ENCODE peak calls at places on chromosomes 11 and 22, in six cellular contexts. One of them, this sample, is unnamed.

GRCh38 chr22:25403752-25404471 is 160.6 kb upstream of the GRK3 start:
- DNase-seq in nephron progenitor cell: peak
- DNase-seq in KG1: no peak
- DNase-seq in midbrain: peak
- DNase-seq in AG09309: peak
- DNase-seq in activated CD4-positive, alpha-beta memory T cell treated with anti-CD3 and anti-CD28 coated beads for 36 hours: no peak
- DNase-seq in this sample: no peak

GRCh38 chr22:41762980-41763779 is 37.3 kb upstream of the CCDC134 start:
- DNase-seq in midbrain: no peak
- DNase-seq in AG09309: no peak
- DNase-seq in nephron progenitor cell: peak
- DNase-seq in KG1: no peak
- DNase-seq in activated CD4-positive, alpha-beta memory T cell treated with anti-CD3 and anti-CD28 coated beads for 36 hours: peak
- DNase-seq in this sample: no peak

GRCh38 chr11:62806611-62807121 is 1.4 kb upstream of the NXF1 start:
- DNase-seq in activated CD4-positive, alpha-beta memory T cell treated with anti-CD3 and anti-CD28 coated beads for 36 hours: no peak
- DNase-seq in midbrain: no peak
- DNase-seq in AG09309: no peak
- DNase-seq in nephron progenitor cell: no peak
- DNase-seq in KG1: no peak
- DNase-seq in this sample: no peak

GRCh38 chr11:16527525-16528246 is 171.3 kb upstream of the SOX6 start:
- DNase-seq in nephron progenitor cell: no peak
- DNase-seq in AG09309: no peak
- DNase-seq in midbrain: no peak
- DNase-seq in KG1: no peak
- DNase-seq in activated CD4-positive, alpha-beta memory T cell treated with anti-CD3 and anti-CD28 coated beads for 36 hours: no peak
- DNase-seq in this sample: no peak

GRCh38 chr22:45997077-45997774 is 20.3 kb upstream of the WNT7B start:
- DNase-seq in activated CD4-positive, alpha-beta memory T cell treated with anti-CD3 and anti-CD28 coated beads for 36 hours: no peak
- DNase-seq in nephron progenitor cell: peak
- DNase-seq in AG09309: peak
- DNase-seq in KG1: no peak
- DNase-seq in midbrain: peak
- DNase-seq in this sample: peak

GRCh38 chr11:131663403-131664200 is 293.2 kb downstream of the NTM start:
- DNase-seq in nephron progenitor cell: no peak
- DNase-seq in KG1: no peak
- DNase-seq in midbrain: peak
- DNase-seq in AG09309: no peak
- DNase-seq in activated CD4-positive, alpha-beta memory T cell treated with anti-CD3 and anti-CD28 coated beads for 36 hours: no peak
- DNase-seq in this sample: no peak

GRCh38 chr22:33427461-33427860 is 369.3 kb upstream of the SYN3 start:
- DNase-seq in AG09309: no peak
- DNase-seq in midbrain: no peak
- DNase-seq in nephron progenitor cell: no peak
- DNase-seq in KG1: no peak
- DNase-seq in activated CD4-positive, alpha-beta memory T cell treated with anti-CD3 and anti-CD28 coated beads for 36 hours: no peak
- DNase-seq in this sample: no peak

GRCh38 chr22:23305922-23306374 is 125.6 kb downstream of the BCR start:
- DNase-seq in nephron progenitor cell: no peak
- DNase-seq in midbrain: peak
- DNase-seq in AG09309: peak
- DNase-seq in KG1: no peak
- DNase-seq in activated CD4-positive, alpha-beta memory T cell treated with anti-CD3 and anti-CD28 coated beads for 36 hours: no peak
- DNase-seq in this sample: no peak

GRCh38 chr22:28148816-28149465 is 229.9 kb upstream of the PITPNB start:
- DNase-seq in nephron progenitor cell: no peak
- DNase-seq in AG09309: no peak
- DNase-seq in activated CD4-positive, alpha-beta memory T cell treated with anti-CD3 and anti-CD28 coated beads for 36 hours: no peak
- DNase-seq in midbrain: no peak
- DNase-seq in KG1: no peak
- DNase-seq in this sample: no peak

GRCh38 chr11:35102267-35102666 is 36.7 kb upstream of the CD44 start:
- DNase-seq in midbrain: no peak
- DNase-seq in nephron progenitor cell: no peak
- DNase-seq in KG1: no peak
- DNase-seq in AG09309: no peak
- DNase-seq in activated CD4-positive, alpha-beta memory T cell treated with anti-CD3 and anti-CD28 coated beads for 36 hours: no peak
- DNase-seq in this sample: no peak

GRCh38 chr11:35016939-35017338 is 100.5 kb downstream of the PDHX start:
- DNase-seq in midbrain: no peak
- DNase-seq in nephron progenitor cell: no peak
- DNase-seq in AG09309: no peak
- DNase-seq in KG1: no peak
- DNase-seq in activated CD4-positive, alpha-beta memory T cell treated with anti-CD3 and anti-CD28 coated beads for 36 hours: no peak
- DNase-seq in this sample: no peak

GRCh38 chr22:23119492-23120414 is 22.0 kb downstream of the RSPH14 start:
- DNase-seq in nephron progenitor cell: no peak
- DNase-seq in activated CD4-positive, alpha-beta memory T cell treated with anti-CD3 and anti-CD28 coated beads for 36 hours: peak
- DNase-seq in AG09309: no peak
- DNase-seq in midbrain: no peak
- DNase-seq in KG1: no peak
- DNase-seq in this sample: no peak

GRCh38 chr11:112345708-112346107 is 85.0 kb upstream of the PLET1 start:
- DNase-seq in activated CD4-positive, alpha-beta memory T cell treated with anti-CD3 and anti-CD28 coated beads for 36 hours: no peak
- DNase-seq in nephron progenitor cell: no peak
- DNase-seq in KG1: no peak
- DNase-seq in midbrain: no peak
- DNase-seq in AG09309: no peak
- DNase-seq in this sample: no peak

GRCh38 chr11:24298126-24298525 is 198.7 kb upstream of the LUZP2 start:
- DNase-seq in KG1: no peak
- DNase-seq in activated CD4-positive, alpha-beta memory T cell treated with anti-CD3 and anti-CD28 coated beads for 36 hours: no peak
- DNase-seq in midbrain: no peak
- DNase-seq in AG09309: no peak
- DNase-seq in nephron progenitor cell: no peak
- DNase-seq in this sample: no peak

GRCh38 chr11:123550620-123550917 is 103.9 kb downstream of the SCN3B start:
- DNase-seq in midbrain: no peak
- DNase-seq in AG09309: no peak
- DNase-seq in activated CD4-positive, alpha-beta memory T cell treated with anti-CD3 and anti-CD28 coated beads for 36 hours: no peak
- DNase-seq in KG1: no peak
- DNase-seq in nephron progenitor cell: no peak
- DNase-seq in this sample: no peak

GRCh38 chr22:29270475-29271271 is 2.6 kb downstream of the EWSR1 start:
- DNase-seq in midbrain: no peak
- DNase-seq in activated CD4-positive, alpha-beta memory T cell treated with anti-CD3 and anti-CD28 coated beads for 36 hours: no peak
- DNase-seq in KG1: no peak
- DNase-seq in nephron progenitor cell: no peak
- DNase-seq in AG09309: peak
- DNase-seq in this sample: no peak

GRCh38 chr22:48871176-48871840 is 956.4 kb downstream of the BRD1 start:
- DNase-seq in nephron progenitor cell: no peak
- DNase-seq in midbrain: no peak
- DNase-seq in KG1: no peak
- DNase-seq in activated CD4-positive, alpha-beta memory T cell treated with anti-CD3 and anti-CD28 coated beads for 36 hours: no peak
- DNase-seq in AG09309: no peak
- DNase-seq in this sample: no peak

GRCh38 chr11:2378527-2379210 is 1.6 kb downstream of the CD81 start:
- DNase-seq in nephron progenitor cell: peak
- DNase-seq in activated CD4-positive, alpha-beta memory T cell treated with anti-CD3 and anti-CD28 coated beads for 36 hours: no peak
- DNase-seq in midbrain: peak
- DNase-seq in AG09309: no peak
- DNase-seq in KG1: no peak
- DNase-seq in this sample: no peak

GRCh38 chr11:112255075-112255739 is 5.5 kb downstream of the PLET1 start:
- DNase-seq in midbrain: no peak
- DNase-seq in nephron progenitor cell: no peak
- DNase-seq in KG1: no peak
- DNase-seq in AG09309: peak
- DNase-seq in activated CD4-positive, alpha-beta memory T cell treated with anti-CD3 and anti-CD28 coated beads for 36 hours: no peak
- DNase-seq in this sample: no peak

GRCh38 chr11:66070604-66071325 is 693 bp downstream of the PACS1 start:
- DNase-seq in midbrain: peak
- DNase-seq in AG09309: no peak
- DNase-seq in activated CD4-positive, alpha-beta memory T cell treated with anti-CD3 and anti-CD28 coated beads for 36 hours: peak
- DNase-seq in nephron progenitor cell: peak
- DNase-seq in KG1: no peak
- DNase-seq in this sample: no peak

GRCh38 chr22:26035523-26035922 is 133.7 kb upstream of the SEZ6L start:
- DNase-seq in nephron progenitor cell: no peak
- DNase-seq in KG1: no peak
- DNase-seq in activated CD4-positive, alpha-beta memory T cell treated with anti-CD3 and anti-CD28 coated beads for 36 hours: no peak
- DNase-seq in midbrain: no peak
- DNase-seq in AG09309: no peak
- DNase-seq in this sample: no peak

GRCh38 chr11:8180469-8180868 is 11.6 kb upstream of the RIC3 start:
- DNase-seq in activated CD4-positive, alpha-beta memory T cell treated with anti-CD3 and anti-CD28 coated beads for 36 hours: no peak
- DNase-seq in KG1: no peak
- DNase-seq in midbrain: no peak
- DNase-seq in nephron progenitor cell: no peak
- DNase-seq in AG09309: no peak
- DNase-seq in this sample: no peak

GRCh38 chr11:60985991-60986915 is 14.8 kb downstream of the CD6 start:
- DNase-seq in midbrain: no peak
- DNase-seq in nephron progenitor cell: no peak
- DNase-seq in activated CD4-positive, alpha-beta memory T cell treated with anti-CD3 and anti-CD28 coated beads for 36 hours: peak
- DNase-seq in AG09309: no peak
- DNase-seq in KG1: no peak
- DNase-seq in this sample: no peak

GRCh38 chr11:112241486-112241885 is 15.3 kb downstream of the PTS start:
- DNase-seq in nephron progenitor cell: no peak
- DNase-seq in midbrain: no peak
- DNase-seq in AG09309: peak
- DNase-seq in KG1: no peak
- DNase-seq in activated CD4-positive, alpha-beta memory T cell treated with anti-CD3 and anti-CD28 coated beads for 36 hours: no peak
- DNase-seq in this sample: no peak

GRCh38 chr11:102926946-102927623 is 28.4 kb downstream of the MMP13 start:
- DNase-seq in activated CD4-positive, alpha-beta memory T cell treated with anti-CD3 and anti-CD28 coated beads for 36 hours: no peak
- DNase-seq in nephron progenitor cell: no peak
- DNase-seq in AG09309: no peak
- DNase-seq in KG1: no peak
- DNase-seq in midbrain: no peak
- DNase-seq in this sample: no peak

GRCh38 chr11:1087279-1087960 is 12.7 kb downstream of the MUC2 start:
- DNase-seq in nephron progenitor cell: no peak
- DNase-seq in KG1: no peak
- DNase-seq in activated CD4-positive, alpha-beta memory T cell treated with anti-CD3 and anti-CD28 coated beads for 36 hours: no peak
- DNase-seq in midbrain: no peak
- DNase-seq in AG09309: no peak
- DNase-seq in this sample: no peak

GRCh38 chr11:5280582-5281102 is 10.9 kb upstream of the HBE1 start:
- DNase-seq in AG09309: peak
- DNase-seq in nephron progenitor cell: peak
- DNase-seq in activated CD4-positive, alpha-beta memory T cell treated with anti-CD3 and anti-CD28 coated beads for 36 hours: peak
- DNase-seq in KG1: peak
- DNase-seq in midbrain: peak
- DNase-seq in this sample: peak

GRCh38 chr11:111540921-111541208 is 345 bp downstream of the LAYN start:
- DNase-seq in nephron progenitor cell: no peak
- DNase-seq in KG1: no peak
- DNase-seq in AG09309: no peak
- DNase-seq in midbrain: no peak
- DNase-seq in activated CD4-positive, alpha-beta memory T cell treated with anti-CD3 and anti-CD28 coated beads for 36 hours: no peak
- DNase-seq in this sample: no peak

GRCh38 chr11:122085264-122085663 is 30.8 kb downstream of the BLID start:
- DNase-seq in midbrain: no peak
- DNase-seq in KG1: no peak
- DNase-seq in nephron progenitor cell: no peak
- DNase-seq in activated CD4-positive, alpha-beta memory T cell treated with anti-CD3 and anti-CD28 coated beads for 36 hours: no peak
- DNase-seq in AG09309: peak
- DNase-seq in this sample: no peak